ENCODE peak calls at places on chromosome 1, in six cellular contexts. X is adrenal gland, M is mesendoderm, Q is fibroblast of lung, I is sigmoid colon, C is amniotic stem cell. Z is an unnamed sample.

GRCh38 chr1:109804660-109805059 is 40.9 kb upstream of the EPS8L3 start:
- DNase-seq in X (no peak), M (no peak), Q (no peak), I (no peak), C (no peak), Z (no peak)

GRCh38 chr1:77415585-77415984 is 133.8 kb downstream of the AK5 start:
- DNase-seq in X (no peak), M (no peak), Q (no peak), I (no peak), C (no peak), Z (no peak)

GRCh38 chr1:73998348-73998959 is 199.5 kb downstream of the LRRIQ3 start:
- DNase-seq in X (no peak), M (peak), Q (peak), I (no peak), C (no peak), Z (no peak)

GRCh38 chr1:225253784-225254183 is 174.1 kb downstream of the LBR start:
- DNase-seq in X (no peak), M (no peak), Q (peak), I (no peak), C (no peak), Z (no peak)

GRCh38 chr1:169115891-169116585 is 9.5 kb downstream of the ATP1B1 start:
- DNase-seq in X (peak), M (peak), Q (peak), I (peak), C (no peak), Z (no peak)

GRCh38 chr1:219833214-219833816 is 95.0 kb downstream of the SLC30A10 start:
- DNase-seq in X (no peak), M (no peak), Q (no peak), I (no peak), C (no peak), Z (no peak)

GRCh38 chr1:108897865-108898720 is 21.3 kb downstream of the GPSM2 start:
- DNase-seq in X (peak), M (peak), Q (peak), I (no peak), C (peak), Z (peak)

GRCh38 chr1:111856411-111857135 is 100.9 kb downstream of the DDX20 start:
- DNase-seq in X (no peak), M (peak), Q (no peak), I (no peak), C (no peak), Z (no peak)

GRCh38 chr1:6497867-6498575 is 6.6 kb upstream of the PLEKHG5 start:
- DNase-seq in X (no peak), M (no peak), Q (no peak), I (peak), C (no peak), Z (no peak)

GRCh38 chr1:54464031-54464476 is 57.9 kb upstream of the SSBP3 start:
- DNase-seq in X (no peak), M (no peak), Q (no peak), I (peak), C (no peak), Z (no peak)

GRCh38 chr1:56389813-56390539 is 189.4 kb downstream of the PLPP3 start:
- DNase-seq in X (no peak), M (peak), Q (peak), I (no peak), C (no peak), Z (no peak)

GRCh38 chr1:80375662-80376061 is 1369.1 kb upstream of the ADGRL4 start:
- DNase-seq in X (no peak), M (no peak), Q (peak), I (no peak), C (peak), Z (no peak)

GRCh38 chr1:85502171-85502570 is 37.2 kb upstream of the DDAH1 start:
- DNase-seq in X (no peak), M (peak), Q (peak), I (no peak), C (no peak), Z (no peak)

GRCh38 chr1:60895167-60896124 is 186.9 kb upstream of the NFIA start:
- DNase-seq in X (no peak), M (no peak), Q (peak), I (no peak), C (no peak), Z (no peak)

GRCh38 chr1:232557661-232558260 is 72.2 kb downstream of the SIPA1L2 start:
- DNase-seq in X (no peak), M (peak), Q (no peak), I (no peak), C (no peak), Z (no peak)

GRCh38 chr1:119372493-119373086 is 4.0 kb downstream of the HAO2 start:
- DNase-seq in X (peak), M (peak), Q (peak), I (no peak), C (no peak), Z (no peak)

GRCh38 chr1:77370161-77370560 is 88.3 kb downstream of the AK5 start:
- DNase-seq in X (no peak), M (peak), Q (no peak), I (no peak), C (no peak), Z (no peak)

GRCh38 chr1:231631717-231632116 is 5.1 kb downstream of the DISC1 start:
- DNase-seq in X (no peak), M (no peak), Q (no peak), I (no peak), C (no peak), Z (no peak)

GRCh38 chr1:241834733-241835377 is 13.1 kb upstream of the EXO1 start:
- DNase-seq in X (no peak), M (peak), Q (peak), I (no peak), C (peak), Z (no peak)

GRCh38 chr1:8363764-8364301 is 45.9 kb downstream of the SLC45A1 start:
- DNase-seq in X (no peak), M (no peak), Q (no peak), I (peak), C (no peak), Z (no peak)

GRCh38 chr1:192698731-192699130 is 62.8 kb downstream of the RGS13 start:
- DNase-seq in X (no peak), M (no peak), Q (no peak), I (no peak), C (no peak), Z (no peak)

GRCh38 chr1:246153796-246154212 is 353.3 kb downstream of the SMYD3 start:
- DNase-seq in X (no peak), M (no peak), Q (peak), I (no peak), C (no peak), Z (no peak)

GRCh38 chr1:231420299-231420958 is 1.7 kb downstream of the EGLN1 start:
- DNase-seq in X (no peak), M (peak), Q (peak), I (no peak), C (no peak), Z (no peak)

GRCh38 chr1:156284762-156285161 is 637 bp downstream of the TMEM79 start:
- DNase-seq in X (no peak), M (no peak), Q (no peak), I (no peak), C (no peak), Z (no peak)

GRCh38 chr1:41045740-41046139 is 24.2 kb upstream of the SLFNL1 start:
- DNase-seq in X (no peak), M (no peak), Q (peak), I (no peak), C (no peak), Z (no peak)

GRCh38 chr1:236421022-236421421 is 26.9 kb downstream of the EDARADD start:
- DNase-seq in X (no peak), M (no peak), Q (peak), I (no peak), C (no peak), Z (no peak)

GRCh38 chr1:86263101-86263500 is 106.5 kb upstream of the COL24A1 start:
- DNase-seq in X (no peak), M (no peak), Q (no peak), I (no peak), C (no peak), Z (no peak)

GRCh38 chr1:160827418-160827817 is 31.4 kb downstream of the LY9 start:
- DNase-seq in X (peak), M (no peak), Q (no peak), I (no peak), C (no peak), Z (no peak)

GRCh38 chr1:159429074-159429861 is 2.7 kb upstream of the OR10J4 start:
- DNase-seq in X (no peak), M (peak), Q (peak), I (no peak), C (peak), Z (no peak)

GRCh38 chr1:78263946-78264345 is 218.2 kb downstream of the GIPC2 start:
- DNase-seq in X (no peak), M (no peak), Q (no peak), I (no peak), C (no peak), Z (no peak)

GRCh38 chr1:120179420-120180348 is 3.4 kb upstream of the SEC22B start:
- DNase-seq in X (peak), M (peak), Q (peak), I (peak), C (peak), Z (no peak)